ENCODE peak calls at places on chromosomes 13 and 19, in eight cellular contexts. U, Q, F, Y, J, V, R and Z are unnamed samples.

GRCh38 chr13:50711449-50711848 is 132.0 kb downstream of the DLEU7 start:
- DNase-seq in U (no peak), Q (no peak), F (no peak), Y (no peak), J (no peak), V (no peak), R (no peak), Z (no peak)

GRCh38 chr13:44451109-44451508 is 77.5 kb downstream of the SERP2 start:
- DNase-seq in U (no peak), Q (no peak), F (no peak), Y (no peak), J (no peak), V (no peak), R (no peak), Z (no peak)

GRCh38 chr19:5078666-5079409 is 109.9 kb downstream of the KDM4B start:
- DNase-seq in U (no peak), Q (no peak), F (no peak), Y (no peak), J (no peak), V (no peak), R (no peak), Z (no peak)

GRCh38 chr13:76038920-76039716 is 403.0 kb downstream of the LMO7 start:
- DNase-seq in U (no peak), Q (no peak), F (no peak), Y (no peak), J (peak; percentile 72), V (no peak), R (no peak), Z (no peak)

GRCh38 chr13:32582281-32582680 is 4.0 kb upstream of the PDS5B start:
- DNase-seq in U (no peak), Q (no peak), F (no peak), Y (no peak), J (no peak), V (no peak), R (no peak), Z (no peak)

GRCh38 chr19:12802267-12803106 is 618 bp downstream of the THSD8 start:
- DNase-seq in U (no peak), Q (peak; percentile 57), F (no peak), Y (no peak), J (no peak), V (no peak), R (no peak), Z (no peak)

GRCh38 chr13:37701972-37702371 is 103.4 kb upstream of the POSTN start:
- DNase-seq in U (peak; percentile 1), Q (no peak), F (no peak), Y (no peak), J (no peak), V (no peak), R (no peak), Z (no peak)

GRCh38 chr19:19081642-19082151 is 17.9 kb downstream of the SLC25A42 start:
- DNase-seq in U (no peak), Q (no peak), F (no peak), Y (no peak), J (no peak), V (no peak), R (no peak), Z (no peak)

GRCh38 chr19:38656171-38656981 is 8.9 kb downstream of the ACTN4 start:
- DNase-seq in U (no peak), Q (no peak), F (peak; percentile 53), Y (no peak), J (no peak), V (no peak), R (no peak), Z (peak; percentile 59)

GRCh38 chr19:55676384-55676783 is 1.4 kb downstream of the EPN1 start:
- DNase-seq in U (no peak), Q (no peak), F (no peak), Y (no peak), J (no peak), V (peak; percentile 34), R (no peak), Z (no peak)

GRCh38 chr13:28743499-28744083 is 24.8 kb upstream of the SLC46A3 start:
- DNase-seq in U (no peak), Q (no peak), F (no peak), Y (no peak), J (no peak), V (no peak), R (no peak), Z (no peak)
- TF ChIP-seq CTCF in U (no peak), Q (no peak), F (no peak), Y (no peak), J (no peak), V (no peak), R (no peak), Z (no peak)

GRCh38 chr19:40599331-40600085 is 1.7 kb upstream of the LTBP4 start:
- DNase-seq in U (no peak), Q (no peak), F (no peak), Y (no peak), J (peak; percentile 51), V (no peak), R (no peak), Z (no peak)
- H3K4me1 ChIP-seq in U (peaks cover 54% of the 10 kb centered on the region), Q (peaks cover 28% of the 10 kb centered on the region), F (peaks cover 71% of the 10 kb centered on the region), Y (peaks cover 4% of the 10 kb centered on the region), J (peaks cover 44% of the 10 kb centered on the region), V (peaks cover 57% of the 10 kb centered on the region), R (peaks cover 33% of the 10 kb centered on the region), Z (peaks cover 39% of the 10 kb centered on the region)

GRCh38 chr19:15871570-15871969 is 26.3 kb downstream of the CYP4F2 start:
- DNase-seq in U (no peak), Q (no peak), F (peak; percentile 12), Y (no peak), J (no peak), V (no peak), R (no peak), Z (no peak)

GRCh38 chr19:15864824-15865223 is 33.0 kb downstream of the CYP4F2 start:
- DNase-seq in U (no peak), Q (no peak), F (no peak), Y (no peak), J (no peak), V (no peak), R (no peak), Z (no peak)

GRCh38 chr19:15866646-15867045 is 31.2 kb downstream of the CYP4F2 start:
- DNase-seq in U (no peak), Q (no peak), F (no peak), Y (no peak), J (no peak), V (no peak), R (no peak), Z (no peak)

GRCh38 chr19:15869873-15870272 is 28.0 kb downstream of the CYP4F2 start:
- DNase-seq in U (no peak), Q (no peak), F (no peak), Y (no peak), J (no peak), V (no peak), R (no peak), Z (no peak)

GRCh38 chr19:15869109-15869555 is 28.7 kb downstream of the CYP4F2 start:
- DNase-seq in U (peak; percentile 72), Q (peak; percentile 42), F (peak; percentile 39), Y (peak; percentile 60), J (peak; percentile 46), V (peak; percentile 35), R (peak; percentile 45), Z (peak; percentile 58)
- TF ChIP-seq CTCF in U (peak; percentile 41), Q (peak; percentile 50), F (peak; percentile 60), Y (peak; percentile 69), J (peak; percentile 39), V (peak; percentile 75), R (peak; percentile 79), Z (peak; percentile 91)

DNA sequence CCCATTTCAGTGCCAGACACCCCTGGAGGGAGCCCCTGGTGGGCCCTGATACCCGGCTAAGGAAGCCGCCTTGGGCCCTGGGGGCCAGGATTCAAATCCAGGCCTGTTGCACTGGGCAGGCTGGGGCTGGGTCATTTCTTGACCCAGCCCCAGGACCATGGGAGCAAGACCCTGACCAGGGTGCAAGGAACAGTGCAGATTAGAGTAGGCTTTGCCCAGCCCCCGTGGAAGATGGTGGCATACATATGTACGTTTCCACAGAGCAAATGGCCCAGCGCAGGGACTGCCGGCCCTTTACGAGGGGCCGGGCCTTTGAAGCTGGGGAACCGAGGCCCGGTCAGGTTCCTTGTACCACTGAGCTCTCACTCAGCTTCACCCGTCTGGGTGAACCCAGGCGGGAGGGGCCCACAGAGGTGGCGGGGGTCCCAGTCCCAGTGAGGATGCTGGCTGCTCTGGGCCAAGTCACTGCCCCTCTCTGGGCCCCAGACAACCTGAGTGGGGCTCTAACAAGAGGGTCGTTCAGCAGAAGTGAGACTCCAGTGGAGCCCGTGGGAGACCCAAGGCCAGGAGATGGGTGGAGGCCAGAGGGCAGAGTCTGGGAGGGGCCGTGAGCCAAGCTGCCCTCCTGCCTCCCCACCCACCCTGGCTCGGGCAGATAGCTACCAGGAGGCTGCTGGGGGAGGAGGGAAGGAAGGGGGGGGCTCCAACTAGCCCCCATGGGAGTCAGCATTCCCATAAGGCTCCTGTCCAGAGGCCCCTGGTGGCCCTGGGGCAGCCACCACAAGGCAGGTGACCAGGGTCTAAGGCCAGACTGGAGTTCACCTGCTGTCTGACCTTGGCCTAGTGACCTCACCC is 2.7 kb downstream of the MKNK2 start:
- DNase-seq in U (no peak), Q (peak; percentile 54), F (no peak), Y (no peak), J (no peak), V (no peak), R (no peak), Z (no peak)
- H3K4me1 ChIP-seq in U (peaks cover 71% of the 10 kb centered on the region), Q (peaks cover 34% of the 10 kb centered on the region), F (peaks cover 80% of the 10 kb centered on the region), Y (peaks cover 17% of the 10 kb centered on the region), J (peaks cover 4% of the 10 kb centered on the region), V (peaks cover 54% of the 10 kb centered on the region), R (peaks cover 15% of the 10 kb centered on the region), Z (peaks cover 9% of the 10 kb centered on the region)

GRCh38 chr19:6772028-6772865 is at the start of gene VAV1:
- DNase-seq in U (no peak), Q (peak; percentile 74), F (peak; percentile 81), Y (peak; percentile 69), J (peak; percentile 36), V (peak; percentile 95), R (no peak), Z (no peak)
- TF ChIP-seq CTCF in U (no peak), Q (no peak), F (peak; percentile 20), Y (no peak), J (no peak), V (peak; percentile 77), R (peak; percentile 12), Z (no peak)

GRCh38 chr13:27168870-27169525 is 2.6 kb downstream of the USP12 start:
- DNase-seq in U (no peak), Q (peak; percentile 64), F (no peak), Y (no peak), J (no peak), V (no peak), R (no peak), Z (no peak)
- H3K4me1 ChIP-seq in U (peaks cover 44% of the 10 kb centered on the region), Q (peaks cover 5% of the 10 kb centered on the region), F (peaks cover 34% of the 10 kb centered on the region), Y (peaks cover 18% of the 10 kb centered on the region), J (peaks cover 52% of the 10 kb centered on the region), V (peaks cover 44% of the 10 kb centered on the region), R (peaks cover 13% of the 10 kb centered on the region), Z (peaks cover 28% of the 10 kb centered on the region)

GRCh38 chr13:21365574-21365973 is 93.5 kb downstream of the ZDHHC20 start:
- DNase-seq in U (no peak), Q (no peak), F (peak; percentile 30), Y (no peak), J (no peak), V (no peak), R (no peak), Z (no peak)
- TF ChIP-seq CTCF in U (no peak), Q (no peak), F (no peak), Y (no peak), J (no peak), V (no peak), R (no peak), Z (no peak)

DNA sequence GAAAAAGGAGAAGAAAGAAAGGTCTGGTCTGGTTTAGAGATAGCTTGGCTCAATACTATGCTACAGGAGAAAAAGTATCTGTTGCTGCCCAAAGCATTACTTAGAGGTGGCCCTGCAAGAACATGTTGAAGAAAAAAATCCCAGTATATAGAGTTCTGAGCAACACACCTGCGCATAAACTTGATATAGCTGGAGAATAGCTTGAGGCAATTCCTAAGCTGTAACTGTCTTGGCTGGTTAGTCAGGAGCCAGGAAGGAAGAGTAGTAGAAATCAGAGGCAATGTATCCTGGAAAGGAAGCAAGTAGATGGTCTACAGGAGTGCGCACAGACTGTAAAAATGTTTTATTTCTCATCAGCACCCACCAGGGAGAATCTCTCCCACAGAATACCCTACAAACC is 209.7 kb downstream of the SLITRK1 start:
- DNase-seq in U (no peak), Q (no peak), F (no peak), Y (no peak), J (no peak), V (no peak), R (no peak), Z (no peak)
- H3K4me1 ChIP-seq in U (no peaks in the 10 kb centered on the region), Q (no peaks in the 10 kb centered on the region), F (no peaks in the 10 kb centered on the region), Y (no peaks in the 10 kb centered on the region), J (no peaks in the 10 kb centered on the region), V (no peaks in the 10 kb centered on the region), R (no peaks in the 10 kb centered on the region), Z (no peaks in the 10 kb centered on the region)